ENCODE peak calls at places on chromosomes 6 and 20, in five cellular contexts. D is lung, A is activated T-cell treated with anti-CD3 and anti-CD28 coated beads for 1 hour, X is mammary epithelial cell, T is RWPE2. B is an unnamed sample.
A peak's percentile ranks its signal among the peaks of the same experiment; 100 is the strongest.

GRCh38 chr6:129312865-129313264 is 397.1 kb downstream of the ARHGAP18 start:
- DNase-seq in D (no peak), A (no peak), X (peak; percentile 32), T (no peak), B (no peak)

GRCh38 chr20:36455972-36456625 is 85.2 kb upstream of the MYL9 start:
- DNase-seq in D (no peak), A (no peak), X (no peak), T (no peak), B (no peak)

GRCh38 chr6:150070236-150070860 is 1.4 kb upstream of the ULBP3 start:
- DNase-seq in D (no peak), A (no peak), X (peak; percentile 72), T (no peak), B (no peak)

GRCh38 chr20:25065625-25066338 is 7.8 kb upstream of the ACSS1 start:
- DNase-seq in D (peak; percentile 62), A (peak; percentile 53), X (peak; percentile 44), T (peak; percentile 9), B (peak; percentile 60)

GRCh38 chr20:62666736-62667529 is 24.6 kb downstream of the SLCO4A1 start:
- DNase-seq in D (peak; percentile 65), A (no peak), X (peak; percentile 88), T (no peak), B (no peak)

GRCh38 chr6:119166024-119166782 is 87.7 kb upstream of the FAM184A start:
- DNase-seq in D (no peak), A (no peak), X (no peak), T (no peak), B (no peak)

GRCh38 chr20:20603339-20603990 is 109.0 kb downstream of the RALGAPA2 start:
- DNase-seq in D (no peak), A (no peak), X (peak; percentile 97), T (peak; percentile 77), B (no peak)

GRCh38 chr6:42369568-42369967 is 82.2 kb downstream of the TRERF1 start:
- DNase-seq in D (no peak), A (no peak), X (peak; percentile 6), T (no peak), B (no peak)

GRCh38 chr6:84065718-84066290 is 32.2 kb downstream of the MRAP2 start:
- DNase-seq in D (no peak), A (no peak), X (peak; percentile 96), T (no peak), B (no peak)

GRCh38 chr6:128532110-128532509 is 11.7 kb upstream of the PTPRK start:
- DNase-seq in D (no peak), A (no peak), X (no peak), T (no peak), B (no peak)

GRCh38 chr6:67880939-67881705 is 754.0 kb upstream of the ADGRB3 start:
- DNase-seq in D (no peak), A (no peak), X (no peak), T (no peak), B (no peak)

GRCh38 chr6:160265869-160266476 is 7.4 kb upstream of the SLC22A2 start:
- DNase-seq in D (no peak), A (no peak), X (no peak), T (no peak), B (no peak)

GRCh38 chr6:150123645-150124044 is 19.2 kb upstream of the PPP1R14C start:
- DNase-seq in D (no peak), A (no peak), X (no peak), T (no peak), B (no peak)

GRCh38 chr20:3812259-3812681 is 8.1 kb upstream of the AP5S1 start:
- DNase-seq in D (no peak), A (no peak), X (no peak), T (no peak), B (no peak)

GRCh38 chr6:81793811-81794210 is 41.3 kb upstream of the TENT5A start:
- DNase-seq in D (no peak), A (no peak), X (no peak), T (no peak), B (no peak)

GRCh38 chr6:75273009-75273408 is 11.6 kb downstream of the TMEM30A start:
- DNase-seq in D (no peak), A (no peak), X (no peak), T (no peak), B (no peak)

GRCh38 chr6:1527098-1527497 is 82.6 kb upstream of the FOXC1 start:
- DNase-seq in D (no peak), A (peak; percentile 35), X (peak; percentile 32), T (no peak), B (no peak)

GRCh38 chr6:2007165-2007564 is 238.2 kb downstream of the GMDS start:
- DNase-seq in D (no peak), A (no peak), X (no peak), T (no peak), B (no peak)

GRCh38 chr20:50491168-50491567 is 19.0 kb upstream of the PTPN1 start:
- DNase-seq in D (no peak), A (no peak), X (no peak), T (no peak), B (no peak)

GRCh38 chr20:46050885-46051284 is 21.9 kb downstream of the SLC12A5 start:
- DNase-seq in D (no peak), A (no peak), X (no peak), T (no peak), B (no peak)

GRCh38 chr20:38779247-38780097 is 26.0 kb upstream of the PPP1R16B start:
- DNase-seq in D (no peak), A (no peak), X (peak; percentile 70), T (peak; percentile 44), B (no peak)

GRCh38 chr6:149182262-149182661 is 135.2 kb upstream of the TAB2 start:
- DNase-seq in D (no peak), A (no peak), X (no peak), T (no peak), B (no peak)

GRCh38 chr6:127022297-127022696 is 96.2 kb upstream of the RSPO3 start:
- DNase-seq in D (peak; percentile 30), A (no peak), X (no peak), T (no peak), B (no peak)

GRCh38 chr6:160973311-160973710 is 18.3 kb upstream of the MAP3K4 start:
- DNase-seq in D (no peak), A (no peak), X (no peak), T (no peak), B (no peak)